ENCODE peak calls at places on chromosome 17, in ten cellular contexts. Y is lung; U is right lobe of liver; Q is stomach; Z is aorta; T is CD8-positive, alpha-beta T cell; M is hepatocyte; I is CD4-positive, alpha-beta memory T cell; G is mammary epithelial cell; V is mesendoderm. H is an unnamed sample.
A peak's percentile ranks its signal among the peaks of the same experiment; 100 is the strongest.

GRCh38 chr17:75881678-75882454 is 3.5 kb upstream of the TRIM47 start:
- DNase-seq in Y (no peak), U (no peak), Q (no peak), Z (no peak), T (no peak), M (no peak), I (no peak), G (no peak), V (no peak), H (no peak)

GRCh38 chr17:3913531-3914318 is 2.5 kb downstream of the P2RX1 start:
- DNase-seq in Y (peak; percentile 79), U (peak; percentile 78), Q (peak; percentile 85), Z (peak; percentile 95), T (peak; percentile 71), M (peak; percentile 85), I (peak; percentile 74), G (peak; percentile 35), V (peak; percentile 78), H (peak; percentile 84)

GRCh38 chr17:9969301-9969935 is 64.3 kb upstream of the RCVRN start:
- DNase-seq in Y (no peak), U (no peak), Q (no peak), Z (peak; percentile 20), T (no peak), M (no peak), I (no peak), G (no peak), V (no peak), H (no peak)

GRCh38 chr17:82097187-82097918 is 683 bp downstream of the FASN start:
- DNase-seq in Y (no peak), U (no peak), Q (peak; percentile 58), Z (no peak), T (no peak), M (peak; percentile 78), I (no peak), G (peak; percentile 34), V (no peak), H (peak; percentile 82)

GRCh38 chr17:8003594-8004181 is 1.3 kb downstream of the GUCY2D start:
- DNase-seq in Y (no peak), U (peak; percentile 39), Q (no peak), Z (no peak), T (no peak), M (no peak), I (no peak), G (no peak), V (no peak), H (no peak)

GRCh38 chr17:2482218-2482617 is 29.5 kb downstream of the METTL16 start:
- DNase-seq in Y (no peak), U (no peak), Q (no peak), Z (no peak), T (no peak), M (no peak), I (peak; percentile 59), G (no peak), V (no peak), H (no peak)

GRCh38 chr17:8430966-8431365 is 4.7 kb upstream of the NDEL1 start:
- DNase-seq in Y (peak; percentile 44), U (peak; percentile 92), Q (no peak), Z (peak; percentile 96), T (no peak), M (no peak), I (no peak), G (peak; percentile 73), V (no peak), H (no peak)

GRCh38 chr17:7558544-7559306 is at the start of gene TNFSF13:
- DNase-seq in Y (peak; percentile 52), U (peak; percentile 75), Q (peak; percentile 73), Z (peak; percentile 80), T (no peak), M (no peak), I (no peak), G (no peak), V (no peak), H (no peak)

GRCh38 chr17:67532326-67532871 is 155.3 kb downstream of the PITPNC1 start:
- DNase-seq in Y (no peak), U (no peak), Q (no peak), Z (no peak), T (no peak), M (no peak), I (no peak), G (no peak), V (no peak), H (no peak)

GRCh38 chr17:67531291-67531690 is 154.2 kb downstream of the PITPNC1 start:
- DNase-seq in Y (no peak), U (no peak), Q (no peak), Z (no peak), T (no peak), M (no peak), I (no peak), G (no peak), V (peak; percentile 75), H (no peak)

GRCh38 chr17:67525239-67526135 is 148.4 kb downstream of the PITPNC1 start:
- DNase-seq in Y (no peak), U (no peak), Q (peak; percentile 35), Z (no peak), T (no peak), M (no peak), I (no peak), G (no peak), V (no peak), H (no peak)

GRCh38 chr17:67526700-67527099 is 149.6 kb downstream of the PITPNC1 start:
- DNase-seq in Y (no peak), U (no peak), Q (no peak), Z (no peak), T (no peak), M (no peak), I (no peak), G (no peak), V (no peak), H (no peak)

DNA sequence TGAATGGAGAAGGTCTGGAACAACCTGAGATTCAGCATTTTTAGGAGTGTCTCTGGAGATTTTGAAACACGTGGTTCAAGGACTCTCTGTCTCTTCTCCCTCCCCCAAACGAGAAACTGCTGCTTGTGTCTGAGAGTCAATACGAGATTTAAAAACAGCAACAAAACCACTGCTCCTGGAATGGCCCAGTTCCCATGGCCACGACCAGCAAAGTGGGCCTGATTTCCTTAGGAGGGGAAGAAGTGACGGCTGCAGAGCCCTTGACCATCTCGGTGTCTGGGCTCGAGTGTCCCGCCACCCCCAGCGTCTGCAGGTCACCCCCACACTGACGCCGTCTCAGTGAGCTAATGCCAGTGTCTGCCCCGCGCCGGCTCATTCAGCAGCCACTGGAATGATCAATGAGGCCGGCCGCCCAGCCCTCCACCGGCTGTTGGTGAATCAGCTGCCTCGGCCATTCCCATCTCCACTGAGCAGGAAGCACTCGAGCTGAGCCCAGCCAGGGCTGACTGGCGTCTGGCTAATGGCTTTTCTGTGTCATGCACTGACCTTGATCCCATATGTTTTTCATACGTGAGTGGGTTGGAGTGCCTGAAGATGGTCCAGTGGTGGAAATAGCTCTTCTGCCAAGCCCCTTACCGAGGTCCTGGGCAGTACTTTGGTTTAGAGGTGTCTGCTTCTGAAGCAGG is 151.8 kb downstream of the PITPNC1 start:
- DNase-seq in Y (peak; percentile 67), U (peak; percentile 54), Q (peak; percentile 80), Z (peak; percentile 92), T (no peak), M (peak; percentile 88), I (no peak), G (no peak), V (peak; percentile 86), H (peak; percentile 92)
- H3K4me3 ChIP-seq in Y (no peak overlapping the region), U (peak overlapping the region; percentile 12), Q (no peak overlapping the region), Z (no peak overlapping the region), T (no peak overlapping the region), M (no peak overlapping the region), I (no peak overlapping the region), G (no peak overlapping the region), V (no peak overlapping the region), H (peak overlapping the region; percentile 20)

DNA sequence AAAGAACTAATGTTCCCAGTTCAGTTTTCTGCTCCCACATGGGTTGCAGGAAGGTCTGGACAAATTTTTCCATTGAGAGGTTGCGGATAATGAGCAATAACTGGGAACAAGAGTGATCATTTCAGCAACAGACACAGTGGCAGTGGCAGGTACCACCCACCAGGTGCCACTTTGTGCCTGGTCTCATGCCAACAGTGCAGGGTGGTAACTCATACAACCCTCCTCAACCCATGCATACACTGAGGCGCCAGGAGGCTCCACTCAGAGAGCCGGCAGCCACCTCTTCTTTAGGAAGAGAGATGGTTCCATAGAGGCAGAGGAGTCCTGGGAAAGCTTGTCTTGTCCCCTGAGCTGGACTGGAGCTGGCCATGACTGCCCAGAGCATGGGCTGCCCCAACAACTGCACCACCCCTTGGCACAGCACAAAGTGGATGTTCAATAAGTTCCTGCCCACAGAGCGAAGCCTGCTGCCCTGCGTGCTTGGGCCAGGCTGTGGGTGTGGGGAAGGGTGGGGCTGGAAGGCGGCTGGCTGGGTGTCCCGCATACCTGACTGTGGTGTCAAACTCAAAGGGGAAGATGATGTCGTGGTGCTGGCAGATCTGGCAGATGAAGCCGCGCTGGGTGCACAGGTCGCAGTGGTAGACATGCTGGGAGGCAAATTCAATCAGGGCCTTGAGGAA is 6.4 kb upstream of the ARHGAP27 start:
- DNase-seq in Y (no peak), U (no peak), Q (no peak), Z (peak; percentile 64), T (no peak), M (no peak), I (no peak), G (no peak), V (no peak), H (no peak)
- H3K27ac ChIP-seq in Y (peak overlapping the region; percentile 3), U (no peak overlapping the region), Q (no peak overlapping the region), Z (no peak overlapping the region), T (no peak overlapping the region), M (no peak overlapping the region), I (no peak overlapping the region), G (no peak overlapping the region), V (no peak overlapping the region), H (no peak overlapping the region)

GRCh38 chr17:42248351-42249179 is 27.6 kb downstream of the STAT5B start:
- DNase-seq in Y (peak; percentile 73), U (peak; percentile 89), Q (peak; percentile 81), Z (peak; percentile 83), T (peak; percentile 60), M (peak; percentile 77), I (peak; percentile 87), G (no peak), V (peak; percentile 18), H (peak; percentile 89)
- H3K4me3 ChIP-seq in Y (no peak overlapping the region), U (peak overlapping the region; percentile 28), Q (peak overlapping the region; percentile 18), Z (no peak overlapping the region), T (peak overlapping the region; percentile 46), M (no peak overlapping the region), I (peak overlapping the region; percentile 20), G (no peak overlapping the region), V (no peak overlapping the region), H (peak overlapping the region; percentile 25)

GRCh38 chr17:50875074-50875473 is 8.9 kb upstream of the TOB1 start:
- DNase-seq in Y (no peak), U (no peak), Q (no peak), Z (no peak), T (no peak), M (no peak), I (no peak), G (no peak), V (no peak), H (no peak)

GRCh38 chr17:50871898-50872297 is 5.7 kb upstream of the TOB1 start:
- DNase-seq in Y (no peak), U (peak; percentile 31), Q (no peak), Z (no peak), T (no peak), M (peak; percentile 25), I (no peak), G (no peak), V (no peak), H (no peak)

GRCh38 chr17:50868594-50868993 is 2.4 kb upstream of the TOB1 start:
- DNase-seq in Y (no peak), U (no peak), Q (no peak), Z (no peak), T (no peak), M (no peak), I (no peak), G (no peak), V (no peak), H (no peak)

GRCh38 chr17:50871369-50871768 is 5.2 kb upstream of the TOB1 start:
- DNase-seq in Y (no peak), U (no peak), Q (no peak), Z (no peak), T (no peak), M (no peak), I (peak; percentile 77), G (no peak), V (no peak), H (no peak)

GRCh38 chr17:50872710-50873424 is 6.7 kb upstream of the TOB1 start:
- DNase-seq in Y (no peak), U (peak; percentile 82), Q (peak; percentile 48), Z (no peak), T (no peak), M (no peak), I (peak; percentile 50), G (peak; percentile 71), V (no peak), H (no peak)
- H3K27ac ChIP-seq in Y (no peak overlapping the region), U (no peak overlapping the region), Q (no peak overlapping the region), Z (no peak overlapping the region), T (no peak overlapping the region), M (no peak overlapping the region), I (no peak overlapping the region), G (no peak overlapping the region), V (no peak overlapping the region), H (no peak overlapping the region)

H was measured in WERI-Rb-1.